ENCODE peak calls at places on chromosomes 6 and 20, in five cellular contexts. One of them, this sample, is unnamed.

GRCh38 chr20:35307666-35308653 is 15.7 kb upstream of the FAM83C start:
- DNase-seq in T follicular helper cell: no peak
- DNase-seq in mesothelial cell of epicardium: no peak
- DNase-seq in DMS 273 treated with DMSO at 0.1 percent for 48 hours: peak; percentile 52
- DNase-seq in neural progenitor cell: no peak
- DNase-seq in this sample: no peak

GRCh38 chr6:30844118-30844535 is 40.2 kb upstream of the DDR1 start:
- DNase-seq in T follicular helper cell: no peak
- DNase-seq in mesothelial cell of epicardium: no peak
- DNase-seq in DMS 273 treated with DMSO at 0.1 percent for 48 hours: no peak
- DNase-seq in neural progenitor cell: peak; percentile 73
- DNase-seq in this sample: no peak

GRCh38 chr6:84103029-84103428 is 69.5 kb downstream of the MRAP2 start:
- DNase-seq in T follicular helper cell: no peak
- DNase-seq in mesothelial cell of epicardium: no peak
- DNase-seq in DMS 273 treated with DMSO at 0.1 percent for 48 hours: peak; percentile 2
- DNase-seq in neural progenitor cell: no peak
- DNase-seq in this sample: no peak

GRCh38 chr6:143408151-143408786 is 42.2 kb downstream of the ADAT2 start:
- DNase-seq in T follicular helper cell: no peak
- DNase-seq in mesothelial cell of epicardium: no peak
- DNase-seq in DMS 273 treated with DMSO at 0.1 percent for 48 hours: no peak
- DNase-seq in neural progenitor cell: no peak
- DNase-seq in this sample: no peak

GRCh38 chr6:24524801-24525200 is 30.0 kb downstream of the ALDH5A1 start:
- DNase-seq in T follicular helper cell: no peak
- DNase-seq in mesothelial cell of epicardium: no peak
- DNase-seq in DMS 273 treated with DMSO at 0.1 percent for 48 hours: no peak
- DNase-seq in neural progenitor cell: peak; percentile 70
- DNase-seq in this sample: no peak

GRCh38 chr20:24951536-24952047 is 2.5 kb downstream of the CST7 start:
- DNase-seq in T follicular helper cell: no peak
- DNase-seq in mesothelial cell of epicardium: no peak
- DNase-seq in DMS 273 treated with DMSO at 0.1 percent for 48 hours: no peak
- DNase-seq in neural progenitor cell: no peak
- DNase-seq in this sample: peak; percentile 38

GRCh38 chr6:64085126-64085525 is 449.5 kb downstream of the PHF3 start:
- DNase-seq in T follicular helper cell: no peak
- DNase-seq in mesothelial cell of epicardium: no peak
- DNase-seq in DMS 273 treated with DMSO at 0.1 percent for 48 hours: no peak
- DNase-seq in neural progenitor cell: no peak
- DNase-seq in this sample: no peak

GRCh38 chr20:50788045-50788867 is 6.6 kb upstream of the BCAS4 start:
- DNase-seq in T follicular helper cell: no peak
- DNase-seq in mesothelial cell of epicardium: no peak
- DNase-seq in DMS 273 treated with DMSO at 0.1 percent for 48 hours: peak; percentile 8
- DNase-seq in neural progenitor cell: no peak
- DNase-seq in this sample: no peak

GRCh38 chr20:9339708-9340107 is 174.7 kb upstream of the LAMP5 start:
- DNase-seq in T follicular helper cell: no peak
- DNase-seq in mesothelial cell of epicardium: no peak
- DNase-seq in DMS 273 treated with DMSO at 0.1 percent for 48 hours: no peak
- DNase-seq in neural progenitor cell: no peak
- DNase-seq in this sample: no peak

GRCh38 chr6:140774080-140774505 is 1358.6 kb upstream of the GJE1 start:
- DNase-seq in T follicular helper cell: no peak
- DNase-seq in mesothelial cell of epicardium: no peak
- DNase-seq in DMS 273 treated with DMSO at 0.1 percent for 48 hours: peak; percentile 0
- DNase-seq in neural progenitor cell: no peak
- DNase-seq in this sample: no peak

GRCh38 chr6:81515562-81516453 is 236.7 kb downstream of the TENT5A start:
- DNase-seq in T follicular helper cell: no peak
- DNase-seq in mesothelial cell of epicardium: no peak
- DNase-seq in DMS 273 treated with DMSO at 0.1 percent for 48 hours: no peak
- DNase-seq in neural progenitor cell: no peak
- DNase-seq in this sample: no peak

GRCh38 chr20:49747707-49748524 is 34.2 kb upstream of the B4GALT5 start:
- DNase-seq in T follicular helper cell: no peak
- DNase-seq in mesothelial cell of epicardium: peak; percentile 44
- DNase-seq in DMS 273 treated with DMSO at 0.1 percent for 48 hours: no peak
- DNase-seq in neural progenitor cell: no peak
- DNase-seq in this sample: no peak

GRCh38 chr20:2750343-2751251 is 49.8 kb downstream of the CPXM1 start:
- DNase-seq in T follicular helper cell: no peak
- DNase-seq in mesothelial cell of epicardium: no peak
- DNase-seq in DMS 273 treated with DMSO at 0.1 percent for 48 hours: no peak
- DNase-seq in neural progenitor cell: peak; percentile 44
- DNase-seq in this sample: no peak

GRCh38 chr6:30443657-30444450 is 45.5 kb upstream of the HLA-E start:
- DNase-seq in T follicular helper cell: no peak
- DNase-seq in mesothelial cell of epicardium: no peak
- DNase-seq in DMS 273 treated with DMSO at 0.1 percent for 48 hours: no peak
- DNase-seq in neural progenitor cell: peak; percentile 21
- DNase-seq in this sample: no peak

GRCh38 chr6:39445667-39446066 is 123.2 kb upstream of the KCNK16 start:
- DNase-seq in T follicular helper cell: no peak
- DNase-seq in mesothelial cell of epicardium: no peak
- DNase-seq in DMS 273 treated with DMSO at 0.1 percent for 48 hours: no peak
- DNase-seq in neural progenitor cell: no peak
- DNase-seq in this sample: no peak

GRCh38 chr6:105431226-105431625 is 28.3 kb upstream of the PREP start:
- DNase-seq in T follicular helper cell: no peak
- DNase-seq in mesothelial cell of epicardium: no peak
- DNase-seq in DMS 273 treated with DMSO at 0.1 percent for 48 hours: no peak
- DNase-seq in neural progenitor cell: peak; percentile 56
- DNase-seq in this sample: no peak

GRCh38 chr20:25071722-25072121 is 10.2 kb downstream of the VSX1 start:
- DNase-seq in T follicular helper cell: no peak
- DNase-seq in mesothelial cell of epicardium: no peak
- DNase-seq in DMS 273 treated with DMSO at 0.1 percent for 48 hours: no peak
- DNase-seq in neural progenitor cell: no peak
- DNase-seq in this sample: peak; percentile 47

GRCh38 chr20:6053776-6054688 is at the start of gene LRRN4:
- DNase-seq in T follicular helper cell: no peak
- DNase-seq in mesothelial cell of epicardium: peak; percentile 67
- DNase-seq in DMS 273 treated with DMSO at 0.1 percent for 48 hours: peak; percentile 45
- DNase-seq in neural progenitor cell: peak; percentile 25
- DNase-seq in this sample: peak; percentile 57

GRCh38 chr6:139647001-139647400 is 272.6 kb upstream of the CITED2 start:
- DNase-seq in T follicular helper cell: no peak
- DNase-seq in mesothelial cell of epicardium: no peak
- DNase-seq in DMS 273 treated with DMSO at 0.1 percent for 48 hours: no peak
- DNase-seq in neural progenitor cell: no peak
- DNase-seq in this sample: no peak

GRCh38 chr6:52352239-52353008 is 9.5 kb upstream of the PAQR8 start:
- DNase-seq in T follicular helper cell: no peak
- DNase-seq in mesothelial cell of epicardium: no peak
- DNase-seq in DMS 273 treated with DMSO at 0.1 percent for 48 hours: peak; percentile 20
- DNase-seq in neural progenitor cell: peak; percentile 16
- DNase-seq in this sample: no peak

GRCh38 chr6:82419859-82420258 is 56.2 kb downstream of the TPBG start:
- DNase-seq in T follicular helper cell: no peak
- DNase-seq in mesothelial cell of epicardium: no peak
- DNase-seq in DMS 273 treated with DMSO at 0.1 percent for 48 hours: no peak
- DNase-seq in neural progenitor cell: no peak
- DNase-seq in this sample: no peak

GRCh38 chr20:18079756-18080353 is 22.1 kb upstream of the OVOL2 start:
- DNase-seq in T follicular helper cell: no peak
- DNase-seq in mesothelial cell of epicardium: no peak
- DNase-seq in DMS 273 treated with DMSO at 0.1 percent for 48 hours: no peak
- DNase-seq in neural progenitor cell: no peak
- DNase-seq in this sample: no peak

GRCh38 chr6:10316327-10316726 is 98.5 kb downstream of the TFAP2A start:
- DNase-seq in T follicular helper cell: no peak
- DNase-seq in mesothelial cell of epicardium: peak; percentile 69
- DNase-seq in DMS 273 treated with DMSO at 0.1 percent for 48 hours: no peak
- DNase-seq in neural progenitor cell: no peak
- DNase-seq in this sample: no peak

GRCh38 chr20:42432485-42432884 is 757.2 kb downstream of the PTPRT start:
- DNase-seq in T follicular helper cell: no peak
- DNase-seq in mesothelial cell of epicardium: no peak
- DNase-seq in DMS 273 treated with DMSO at 0.1 percent for 48 hours: no peak
- DNase-seq in neural progenitor cell: no peak
- DNase-seq in this sample: no peak

GRCh38 chr6:165751486-165751885 is 88.4 kb upstream of the PDE10A start:
- DNase-seq in T follicular helper cell: no peak
- DNase-seq in mesothelial cell of epicardium: no peak
- DNase-seq in DMS 273 treated with DMSO at 0.1 percent for 48 hours: no peak
- DNase-seq in neural progenitor cell: no peak
- DNase-seq in this sample: no peak

GRCh38 chr6:16731503-16732018 is 29.7 kb downstream of the ATXN1 start:
- DNase-seq in T follicular helper cell: no peak
- DNase-seq in mesothelial cell of epicardium: no peak
- DNase-seq in DMS 273 treated with DMSO at 0.1 percent for 48 hours: no peak
- DNase-seq in neural progenitor cell: no peak
- DNase-seq in this sample: no peak

GRCh38 chr6:151784441-151785214 is 22.9 kb upstream of the ESR1 start:
- DNase-seq in T follicular helper cell: no peak
- DNase-seq in mesothelial cell of epicardium: no peak
- DNase-seq in DMS 273 treated with DMSO at 0.1 percent for 48 hours: no peak
- DNase-seq in neural progenitor cell: no peak
- DNase-seq in this sample: no peak

GRCh38 chr20:58094698-58095097 is 133.8 kb downstream of the ANKRD60 start:
- DNase-seq in T follicular helper cell: no peak
- DNase-seq in mesothelial cell of epicardium: peak; percentile 35
- DNase-seq in DMS 273 treated with DMSO at 0.1 percent for 48 hours: no peak
- DNase-seq in neural progenitor cell: no peak
- DNase-seq in this sample: no peak

GRCh38 chr6:548517-548916 is 108.4 kb downstream of the HUS1B start:
- DNase-seq in T follicular helper cell: no peak
- DNase-seq in mesothelial cell of epicardium: no peak
- DNase-seq in DMS 273 treated with DMSO at 0.1 percent for 48 hours: no peak
- DNase-seq in neural progenitor cell: no peak
- DNase-seq in this sample: no peak

GRCh38 chr6:12628327-12628726 is 88.2 kb upstream of the PHACTR1 start:
- DNase-seq in T follicular helper cell: no peak
- DNase-seq in mesothelial cell of epicardium: no peak
- DNase-seq in DMS 273 treated with DMSO at 0.1 percent for 48 hours: no peak
- DNase-seq in neural progenitor cell: no peak
- DNase-seq in this sample: no peak

GRCh38 chr6:143885116-143885515 is 20.8 kb downstream of the ZC2HC1B start:
- DNase-seq in T follicular helper cell: no peak
- DNase-seq in mesothelial cell of epicardium: no peak
- DNase-seq in DMS 273 treated with DMSO at 0.1 percent for 48 hours: no peak
- DNase-seq in neural progenitor cell: no peak
- DNase-seq in this sample: no peak

GRCh38 chr6:43334466-43335095 is 26.0 kb upstream of the CRIP3 start:
- DNase-seq in T follicular helper cell: no peak
- DNase-seq in mesothelial cell of epicardium: no peak
- DNase-seq in DMS 273 treated with DMSO at 0.1 percent for 48 hours: peak; percentile 58
- DNase-seq in neural progenitor cell: peak; percentile 73
- DNase-seq in this sample: peak; percentile 21

GRCh38 chr6:30543824-30544223 is 12.5 kb downstream of the GNL1 start:
- DNase-seq in T follicular helper cell: no peak
- DNase-seq in mesothelial cell of epicardium: no peak
- DNase-seq in DMS 273 treated with DMSO at 0.1 percent for 48 hours: no peak
- DNase-seq in neural progenitor cell: no peak
- DNase-seq in this sample: no peak

GRCh38 chr20:25248501-25249172 is 752 bp downstream of the PYGB start:
- DNase-seq in T follicular helper cell: no peak
- DNase-seq in mesothelial cell of epicardium: peak; percentile 58
- DNase-seq in DMS 273 treated with DMSO at 0.1 percent for 48 hours: no peak
- DNase-seq in neural progenitor cell: peak; percentile 79
- DNase-seq in this sample: no peak

GRCh38 chr6:49541936-49542335 is 8.5 kb upstream of the C6orf141 start:
- DNase-seq in T follicular helper cell: no peak
- DNase-seq in mesothelial cell of epicardium: no peak
- DNase-seq in DMS 273 treated with DMSO at 0.1 percent for 48 hours: peak; percentile 31
- DNase-seq in neural progenitor cell: no peak
- DNase-seq in this sample: no peak

GRCh38 chr6:76351275-76351674 is 278.8 kb upstream of the IMPG1 start:
- DNase-seq in T follicular helper cell: no peak
- DNase-seq in mesothelial cell of epicardium: no peak
- DNase-seq in DMS 273 treated with DMSO at 0.1 percent for 48 hours: peak; percentile 3
- DNase-seq in neural progenitor cell: peak; percentile 58
- DNase-seq in this sample: no peak